ENCODE peak calls at places on chromosomes 3 and 15, in four cellular contexts. One of them, this sample, is unnamed.

GRCh38 chr15:55248895-55249294 is 40.7 kb downstream of the RAB27A start:
- DNase-seq in uterus: no peak
- DNase-seq in left ventricle myocardium inferior: no peak
- DNase-seq in dorsolateral prefrontal cortex: no peak
- DNase-seq in this sample: no peak

GRCh38 chr15:39298563-39298962 is 282.3 kb upstream of the THBS1 start:
- DNase-seq in uterus: no peak
- DNase-seq in left ventricle myocardium inferior: no peak
- DNase-seq in dorsolateral prefrontal cortex: no peak
- DNase-seq in this sample: no peak

GRCh38 chr15:60585743-60586708 is 107.1 kb upstream of the ICE2 start:
- DNase-seq in uterus: peak
- DNase-seq in left ventricle myocardium inferior: no peak
- DNase-seq in dorsolateral prefrontal cortex: no peak
- DNase-seq in this sample: peak

GRCh38 chr15:25715536-25716413 is 147.4 kb downstream of the ATP10A start:
- DNase-seq in uterus: no peak
- DNase-seq in left ventricle myocardium inferior: no peak
- DNase-seq in dorsolateral prefrontal cortex: no peak
- DNase-seq in this sample: no peak

GRCh38 chr15:26889298-26889898 is 22.5 kb downstream of the GABRA5 start:
- DNase-seq in uterus: peak
- DNase-seq in left ventricle myocardium inferior: no peak
- DNase-seq in dorsolateral prefrontal cortex: no peak
- DNase-seq in this sample: peak

GRCh38 chr3:133840055-133840737 is 34.6 kb downstream of the SRPRB start:
- DNase-seq in uterus: no peak
- DNase-seq in left ventricle myocardium inferior: no peak
- DNase-seq in dorsolateral prefrontal cortex: no peak
- DNase-seq in this sample: no peak

GRCh38 chr3:179067291-179067690 is 4.3 kb downstream of the ZMAT3 start:
- DNase-seq in uterus: no peak
- DNase-seq in left ventricle myocardium inferior: no peak
- DNase-seq in dorsolateral prefrontal cortex: no peak
- DNase-seq in this sample: no peak

GRCh38 chr3:16723994-16724393 is 118.8 kb upstream of the DAZL start:
- DNase-seq in uterus: no peak
- DNase-seq in left ventricle myocardium inferior: no peak
- DNase-seq in dorsolateral prefrontal cortex: no peak
- DNase-seq in this sample: peak

GRCh38 chr3:50572158-50572557 is 2.8 kb downstream of the HEMK1 start:
- DNase-seq in uterus: peak
- DNase-seq in left ventricle myocardium inferior: peak
- DNase-seq in dorsolateral prefrontal cortex: peak
- DNase-seq in this sample: peak
- H3K27ac ChIP-seq in uterus: no peak
- H3K27ac ChIP-seq in left ventricle myocardium inferior: peak
- H3K27ac ChIP-seq in dorsolateral prefrontal cortex: no peak
- H3K27ac ChIP-seq in this sample: no peak

DNA sequence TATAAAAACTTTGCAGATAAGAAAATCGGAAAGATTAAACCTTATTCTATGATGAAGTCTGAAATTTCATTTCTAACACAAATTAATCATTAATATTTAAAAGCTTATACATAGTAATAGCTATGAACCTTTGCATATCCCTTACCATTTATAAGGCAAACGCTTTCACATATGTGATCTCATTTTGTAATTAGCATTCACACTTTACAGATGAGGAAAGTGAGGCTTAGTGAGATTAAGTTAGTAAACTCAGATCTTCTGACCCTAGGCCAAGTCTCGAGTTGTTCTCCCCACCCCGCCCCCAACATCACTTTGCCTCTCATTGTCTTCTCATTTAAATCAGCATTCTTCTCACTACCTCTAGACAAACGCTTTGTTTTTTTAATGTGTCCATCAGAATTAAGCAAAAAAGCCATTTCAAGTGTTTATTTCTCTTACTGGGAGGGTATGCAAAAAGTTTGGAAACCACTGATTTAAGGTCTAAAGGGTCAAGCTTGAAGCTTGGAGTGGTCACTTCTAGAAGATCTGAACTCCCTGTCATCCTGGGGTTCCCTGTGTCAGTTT is 172.9 kb upstream of the BCL6 start:
- DNase-seq in uterus: no peak
- DNase-seq in left ventricle myocardium inferior: no peak
- DNase-seq in dorsolateral prefrontal cortex: no peak
- DNase-seq in this sample: no peak
- H3K27ac ChIP-seq in uterus: no peak
- H3K27ac ChIP-seq in left ventricle myocardium inferior: no peak
- H3K27ac ChIP-seq in dorsolateral prefrontal cortex: no peak
- H3K27ac ChIP-seq in this sample: peak

GRCh38 chr3:113660458-113660857 is 36.0 kb downstream of the USF3 start:
- DNase-seq in uterus: no peak
- DNase-seq in left ventricle myocardium inferior: no peak
- DNase-seq in dorsolateral prefrontal cortex: no peak
- DNase-seq in this sample: peak
- H3K27ac ChIP-seq in uterus: no peak
- H3K27ac ChIP-seq in left ventricle myocardium inferior: peak
- H3K27ac ChIP-seq in dorsolateral prefrontal cortex: no peak
- H3K27ac ChIP-seq in this sample: peak

DNA sequence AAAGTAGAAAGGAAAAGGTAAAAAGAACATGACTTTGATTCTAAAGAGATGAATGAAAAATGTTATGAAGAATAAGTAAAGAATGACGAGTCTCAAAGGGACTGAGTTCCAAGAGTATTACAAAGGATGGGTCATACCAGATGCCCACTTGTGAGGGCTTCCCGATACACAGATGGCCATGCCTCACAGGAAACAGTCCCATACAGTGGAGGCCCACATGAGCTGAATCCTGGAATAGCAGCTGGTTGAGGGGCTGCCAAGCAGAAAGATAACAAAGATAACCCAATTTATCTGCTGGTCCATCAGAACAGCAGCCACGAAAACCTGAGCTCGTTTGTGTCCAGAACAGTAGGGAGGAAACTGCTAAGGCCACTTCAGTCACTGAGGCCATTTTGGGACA is 3.7 kb downstream of the SSR3 start:
- DNase-seq in uterus: no peak
- DNase-seq in left ventricle myocardium inferior: no peak
- DNase-seq in dorsolateral prefrontal cortex: no peak
- DNase-seq in this sample: no peak
- H3K27ac ChIP-seq in uterus: peak
- H3K27ac ChIP-seq in left ventricle myocardium inferior: peak
- H3K27ac ChIP-seq in dorsolateral prefrontal cortex: no peak
- H3K27ac ChIP-seq in this sample: no peak

DNA sequence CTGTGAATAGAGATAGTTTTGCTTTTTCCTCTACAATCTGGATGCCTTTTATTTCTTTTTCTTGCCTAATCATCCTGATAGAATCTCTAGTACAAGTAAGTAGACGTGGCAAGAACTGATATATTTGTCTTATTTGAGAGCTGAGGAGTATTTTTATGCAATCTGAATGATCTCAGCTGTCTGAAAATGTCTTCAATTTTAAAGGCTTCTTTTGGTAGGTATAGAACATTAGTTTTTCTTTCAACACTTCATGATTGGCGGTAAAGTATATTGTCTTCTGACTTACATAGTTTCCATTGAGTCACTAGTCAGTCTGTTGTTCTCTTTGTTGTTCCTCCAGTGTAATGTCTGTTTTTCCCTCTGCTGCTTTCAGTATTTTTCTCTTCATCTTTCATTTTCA is 31.3 kb downstream of the MGA start:
- DNase-seq in uterus: no peak
- DNase-seq in left ventricle myocardium inferior: no peak
- DNase-seq in dorsolateral prefrontal cortex: no peak
- DNase-seq in this sample: no peak
- H3K27ac ChIP-seq in uterus: no peak
- H3K27ac ChIP-seq in left ventricle myocardium inferior: peak
- H3K27ac ChIP-seq in dorsolateral prefrontal cortex: no peak
- H3K27ac ChIP-seq in this sample: no peak

GRCh38 chr15:70197318-70197944 is 99.7 kb upstream of the TLE3 start:
- DNase-seq in uterus: no peak
- DNase-seq in left ventricle myocardium inferior: no peak
- DNase-seq in dorsolateral prefrontal cortex: no peak
- DNase-seq in this sample: no peak
- H3K27ac ChIP-seq in uterus: no peak
- H3K27ac ChIP-seq in left ventricle myocardium inferior: no peak
- H3K27ac ChIP-seq in dorsolateral prefrontal cortex: no peak
- H3K27ac ChIP-seq in this sample: no peak